ENCODE peak calls at places on chromosomes 7 and 10, in four cellular contexts. One of them, this sample, is unnamed.

GRCh38 chr10:57807906-57808305 is 459.8 kb downstream of the IPMK start:
- DNase-seq in H7: no peak
- DNase-seq in uterus: no peak
- DNase-seq in aorta: no peak
- DNase-seq in this sample: no peak

GRCh38 chr7:28688651-28689050 is 269.5 kb downstream of the TRIL start:
- DNase-seq in H7: no peak
- DNase-seq in uterus: no peak
- DNase-seq in aorta: no peak
- DNase-seq in this sample: no peak

GRCh38 chr7:132472463-132473120 is 103.7 kb downstream of the PLXNA4 start:
- DNase-seq in H7: no peak
- DNase-seq in uterus: peak; percentile 59
- DNase-seq in aorta: peak; percentile 80
- DNase-seq in this sample: peak; percentile 78

GRCh38 chr10:43259981-43260761 is 6.7 kb downstream of the RASGEF1A start:
- DNase-seq in H7: peak; percentile 58
- DNase-seq in uterus: no peak
- DNase-seq in aorta: peak; percentile 73
- DNase-seq in this sample: no peak

GRCh38 chr7:145644426-145645154 is 472.0 kb upstream of the CNTNAP2 start:
- DNase-seq in H7: no peak
- DNase-seq in uterus: no peak
- DNase-seq in aorta: no peak
- DNase-seq in this sample: no peak

GRCh38 chr10:130436633-130437032 is 300.4 kb downstream of the GLRX3 start:
- DNase-seq in H7: no peak
- DNase-seq in uterus: no peak
- DNase-seq in aorta: no peak
- DNase-seq in this sample: no peak

GRCh38 chr10:47247190-47248059 is 52.6 kb upstream of the GDF10 start:
- DNase-seq in H7: no peak
- DNase-seq in uterus: no peak
- DNase-seq in aorta: no peak
- DNase-seq in this sample: no peak

GRCh38 chr10:69503896-69504265 is 52.6 kb downstream of the TSPAN15 start:
- DNase-seq in H7: peak; percentile 39
- DNase-seq in uterus: no peak
- DNase-seq in aorta: no peak
- DNase-seq in this sample: peak; percentile 21

GRCh38 chr7:158676171-158676840 is 28.3 kb downstream of the NCAPG2 start:
- DNase-seq in H7: no peak
- DNase-seq in uterus: no peak
- DNase-seq in aorta: no peak
- DNase-seq in this sample: no peak

GRCh38 chr7:42924223-42924877 is 7.6 kb downstream of the PSMA2 start:
- DNase-seq in H7: no peak
- DNase-seq in uterus: no peak
- DNase-seq in aorta: no peak
- DNase-seq in this sample: no peak

GRCh38 chr10:71213761-71214440 is 1.5 kb downstream of the UNC5B start:
- DNase-seq in H7: peak; percentile 87
- DNase-seq in uterus: peak; percentile 68
- DNase-seq in aorta: peak; percentile 78
- DNase-seq in this sample: peak; percentile 41
- H3K4me3 ChIP-seq in H7: peak overlapping the region; percentile 78
- H3K4me3 ChIP-seq in uterus: peak overlapping the region; percentile 46
- H3K4me3 ChIP-seq in aorta: peak overlapping the region; percentile 54
- H3K4me3 ChIP-seq in this sample: peak overlapping the region; percentile 70

DNA sequence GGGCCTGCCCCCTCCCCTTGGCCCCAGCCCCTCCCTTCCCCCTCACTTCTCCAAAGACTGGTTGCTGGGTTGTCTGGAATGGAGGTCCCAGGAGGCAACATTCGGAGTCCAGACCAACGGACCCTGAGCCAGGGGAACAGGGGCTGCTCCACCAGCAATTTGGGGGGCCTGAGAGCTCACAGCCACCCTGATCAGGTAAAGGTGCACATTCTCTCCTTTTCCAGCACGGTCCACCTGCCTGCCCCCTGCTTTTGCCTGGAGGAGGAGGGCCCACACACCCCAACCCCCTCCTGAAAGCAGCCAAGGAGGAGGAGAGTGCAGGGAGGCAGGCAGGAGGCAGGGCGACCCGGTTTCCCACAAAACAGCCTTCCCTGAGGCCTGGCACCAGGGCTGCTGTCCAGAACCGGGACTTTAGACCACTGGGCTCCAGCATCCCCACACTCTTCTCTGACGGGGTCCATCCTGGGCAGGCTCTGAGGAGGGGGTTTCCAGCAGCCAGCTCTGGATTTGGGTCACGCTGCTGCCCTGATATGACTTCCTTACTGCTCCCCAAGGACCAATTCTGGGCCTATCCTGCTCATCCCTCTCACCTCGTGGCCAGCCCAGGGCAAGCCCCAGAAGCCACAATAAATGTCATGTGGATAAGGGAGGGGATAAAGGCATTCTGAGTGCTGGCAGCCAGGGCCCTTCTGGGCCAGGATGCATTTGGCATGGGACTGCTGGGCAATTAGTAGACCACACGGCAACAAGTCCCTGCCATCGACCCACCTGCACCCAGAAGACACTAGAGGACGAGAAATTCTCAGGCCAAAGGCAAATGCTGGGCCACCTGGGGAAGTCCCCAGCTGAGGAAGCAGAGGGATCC is 1.1 kb upstream of the CAMK2B start:
- DNase-seq in H7: no peak
- DNase-seq in uterus: no peak
- DNase-seq in aorta: peak; percentile 53
- DNase-seq in this sample: no peak
- H3K4me3 ChIP-seq in H7: no peak overlapping the region
- H3K4me3 ChIP-seq in uterus: no peak overlapping the region
- H3K4me3 ChIP-seq in aorta: no peak overlapping the region
- H3K4me3 ChIP-seq in this sample: no peak overlapping the region

GRCh38 chr10:123101844-123102243 is 33.9 kb upstream of the HMX3 start:
- DNase-seq in H7: no peak
- DNase-seq in uterus: no peak
- DNase-seq in aorta: no peak
- DNase-seq in this sample: no peak
- H3K4me3 ChIP-seq in H7: no peak overlapping the region
- H3K4me3 ChIP-seq in uterus: no peak overlapping the region
- H3K4me3 ChIP-seq in aorta: no peak overlapping the region
- H3K4me3 ChIP-seq in this sample: no peak overlapping the region

GRCh38 chr10:6333973-6334372 is 131.2 kb downstream of the PFKFB3 start:
- DNase-seq in H7: no peak
- DNase-seq in uterus: no peak
- DNase-seq in aorta: no peak
- DNase-seq in this sample: no peak

GRCh38 chr10:6327906-6328707 is 125.4 kb downstream of the PFKFB3 start:
- DNase-seq in H7: no peak
- DNase-seq in uterus: no peak
- DNase-seq in aorta: no peak
- DNase-seq in this sample: no peak

GRCh38 chr10:6333086-6333485 is 130.4 kb downstream of the PFKFB3 start:
- DNase-seq in H7: no peak
- DNase-seq in uterus: no peak
- DNase-seq in aorta: no peak
- DNase-seq in this sample: no peak

GRCh38 chr10:6328708-6329423 is 126.1 kb downstream of the PFKFB3 start:
- DNase-seq in H7: no peak
- DNase-seq in uterus: no peak
- DNase-seq in aorta: peak; percentile 84
- DNase-seq in this sample: peak; percentile 29
- H3K4me3 ChIP-seq in H7: no peak overlapping the region
- H3K4me3 ChIP-seq in uterus: no peak overlapping the region
- H3K4me3 ChIP-seq in aorta: no peak overlapping the region
- H3K4me3 ChIP-seq in this sample: no peak overlapping the region

GRCh38 chr10:73731588-73732375 is 12.4 kb upstream of the SEC24C start:
- DNase-seq in H7: peak; percentile 40
- DNase-seq in uterus: no peak
- DNase-seq in aorta: peak; percentile 77
- DNase-seq in this sample: no peak
- H3K4me3 ChIP-seq in H7: no peak overlapping the region
- H3K4me3 ChIP-seq in uterus: no peak overlapping the region
- H3K4me3 ChIP-seq in aorta: no peak overlapping the region
- H3K4me3 ChIP-seq in this sample: no peak overlapping the region

DNA sequence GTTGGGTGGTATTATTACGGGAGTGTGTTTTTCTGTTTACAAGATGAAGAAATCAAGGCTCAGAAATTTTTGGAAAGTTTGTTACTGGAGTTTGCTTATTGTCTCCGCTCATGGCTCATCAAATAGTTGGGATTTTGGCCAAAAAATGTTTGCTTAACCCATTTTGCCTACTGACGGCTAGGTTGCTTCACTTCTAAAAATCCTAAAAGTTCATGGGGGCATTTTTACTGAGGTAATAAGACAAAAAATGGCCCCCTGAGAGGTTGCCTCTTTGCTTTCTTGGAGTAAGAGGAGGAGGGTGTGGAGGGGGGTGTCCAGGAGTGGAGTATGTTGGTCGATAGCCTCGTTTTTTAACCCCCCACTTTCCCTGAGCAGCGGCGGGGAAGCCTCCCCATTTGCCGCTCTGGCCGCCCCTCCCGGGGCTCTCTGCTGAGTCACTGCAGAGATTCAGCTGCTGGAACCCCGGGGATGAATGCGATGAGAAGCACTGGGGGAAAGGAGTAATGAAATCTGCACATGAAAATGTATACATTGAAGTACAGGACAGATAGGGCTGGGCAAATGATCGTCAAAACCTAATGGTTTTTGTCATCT is 1.5 kb downstream of the MEST start:
- DNase-seq in H7: peak; percentile 63
- DNase-seq in uterus: no peak
- DNase-seq in aorta: no peak
- DNase-seq in this sample: no peak
- H3K4me3 ChIP-seq in H7: peak overlapping the region; percentile 46
- H3K4me3 ChIP-seq in uterus: peak overlapping the region; percentile 32
- H3K4me3 ChIP-seq in aorta: no peak overlapping the region
- H3K4me3 ChIP-seq in this sample: peak overlapping the region; percentile 46

DNA sequence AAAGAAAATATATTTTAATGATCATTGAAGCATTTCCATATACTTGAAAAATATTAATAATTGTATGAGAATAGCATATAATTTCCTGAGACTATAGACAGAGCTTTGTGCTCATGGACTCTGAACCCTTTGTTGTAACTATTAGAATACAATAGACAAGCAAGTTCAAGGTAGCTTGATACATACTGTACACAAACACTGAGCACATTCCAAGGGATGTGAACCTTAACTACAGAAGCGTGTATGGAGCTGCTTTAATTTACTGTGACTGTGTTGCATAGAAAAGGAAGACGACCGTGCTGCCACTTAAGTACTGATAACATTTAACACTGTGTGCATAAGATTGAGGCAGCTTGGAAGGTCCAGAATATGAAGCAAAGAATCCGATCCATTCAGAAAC is 566.2 kb upstream of the GALNT17 start:
- DNase-seq in H7: no peak
- DNase-seq in uterus: no peak
- DNase-seq in aorta: no peak
- DNase-seq in this sample: no peak
- H3K4me3 ChIP-seq in H7: no peak overlapping the region
- H3K4me3 ChIP-seq in uterus: no peak overlapping the region
- H3K4me3 ChIP-seq in aorta: no peak overlapping the region
- H3K4me3 ChIP-seq in this sample: no peak overlapping the region

This sample was measured in tibial artery.